ENCODE peak calls at places on chromosomes 7 and 10, in nine cellular contexts. R is GM06990, Q is spleen, A is mesendoderm, C is fibroblast of lung, O is HCT116, T is kidney epithelial cell, F is upper lobe of right lung, V is lung. I is an unnamed sample.

GRCh38 chr7:151679868-151680534 is 160.3 kb upstream of the RHEB start:
- DNase-seq in R (no peak), Q (no peak), F (no peak), O (no peak), C (no peak), V (no peak), A (no peak), T (no peak), I (no peak)

GRCh38 chr7:129431911-129432643 is 2.2 kb upstream of the STRIP2 start:
- DNase-seq in T (no peak), R (no peak), Q (no peak), A (peak; percentile 14), C (no peak), V (no peak), F (no peak), O (no peak), I (no peak)

GRCh38 chr10:14244801-14245211 is 85.9 kb downstream of the FRMD4A start:
- DNase-seq in C (peak; percentile 39), T (no peak), A (peak; percentile 40), Q (no peak), V (no peak), O (peak; percentile 35), F (no peak), R (no peak), I (no peak)

GRCh38 chr10:125113661-125114388 is 46.5 kb downstream of the CTBP2 start:
- DNase-seq in F (peak; percentile 30), Q (no peak), R (no peak), A (no peak), T (no peak), V (no peak), O (no peak), C (no peak), I (no peak)

GRCh38 chr7:95867309-95867708 is 95.0 kb downstream of the DYNC1I1 start:
- DNase-seq in C (no peak), Q (no peak), O (no peak), V (no peak), F (no peak), R (peak; percentile 62), T (no peak), A (peak; percentile 56), I (peak; percentile 10)

GRCh38 chr10:27440021-27440420 is 64.1 kb upstream of the RAB18 start:
- DNase-seq in V (no peak), A (no peak), O (no peak), F (no peak), R (no peak), T (no peak), C (no peak), Q (no peak), I (no peak)

GRCh38 chr7:125061-125471 is 67.3 kb upstream of the FAM20C start:
- DNase-seq in F (no peak), Q (no peak), T (no peak), C (no peak), A (no peak), V (no peak), O (no peak), R (no peak), I (no peak)

GRCh38 chr7:101554584-101555268 is 74.4 kb downstream of the MYL10 start:
- DNase-seq in T (no peak), R (no peak), A (no peak), V (no peak), F (no peak), C (no peak), Q (no peak), O (no peak), I (no peak)

GRCh38 chr7:30730996-30731395 is 20.9 kb upstream of the INMT start:
- DNase-seq in A (no peak), R (no peak), Q (no peak), F (peak; percentile 32), C (no peak), T (no peak), V (no peak), O (no peak), I (no peak)

GRCh38 chr7:30731619-30732018 is 20.3 kb upstream of the INMT start:
- DNase-seq in Q (no peak), F (peak; percentile 39), V (no peak), T (no peak), R (no peak), C (no peak), O (no peak), A (no peak), I (no peak)

GRCh38 chr7:30733691-30734090 is 18.2 kb upstream of the INMT start:
- DNase-seq in A (no peak), O (no peak), F (peak; percentile 40), Q (peak; percentile 61), V (no peak), T (no peak), R (no peak), C (no peak), I (no peak)

GRCh38 chr7:30733216-30733615 is 18.7 kb upstream of the INMT start:
- DNase-seq in C (no peak), R (no peak), V (no peak), O (no peak), Q (no peak), F (peak; percentile 36), A (no peak), T (no peak), I (no peak)

DNA sequence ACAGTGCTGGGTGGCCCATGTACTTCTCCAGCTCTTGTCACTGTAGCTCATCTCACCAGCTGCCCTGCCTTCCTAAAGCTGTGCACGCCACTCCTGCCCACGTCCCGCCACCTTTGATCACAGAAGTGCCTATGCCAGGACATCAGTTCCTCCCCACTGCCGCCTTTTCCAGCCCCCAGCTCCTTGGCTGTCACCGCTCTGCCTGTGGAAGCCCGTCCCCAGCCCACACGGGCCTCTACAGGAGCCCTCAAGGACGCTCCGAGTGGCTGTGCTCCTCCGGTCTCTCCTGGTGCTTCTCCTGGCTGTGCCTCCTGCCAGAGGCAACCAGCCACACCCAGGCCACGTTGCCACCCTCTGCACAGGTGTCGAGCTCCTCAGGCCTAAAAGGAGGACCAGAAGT is 19.3 kb upstream of the INMT start:
- DNase-seq in Q (no peak), C (no peak), T (no peak), R (no peak), O (no peak), F (peak; percentile 56), V (no peak), A (no peak), I (no peak)
- H3K27me3 ChIP-seq in Q (no peaks in the 10 kb centered on the region), C (peaks cover 12% of the 10 kb centered on the region), T (peaks cover 28% of the 10 kb centered on the region), R (no peaks in the 10 kb centered on the region), O (peaks cover 3% of the 10 kb centered on the region), F (no peaks in the 10 kb centered on the region), V (no peaks in the 10 kb centered on the region), A (no peaks in the 10 kb centered on the region), I (no peaks in the 10 kb centered on the region)

DNA sequence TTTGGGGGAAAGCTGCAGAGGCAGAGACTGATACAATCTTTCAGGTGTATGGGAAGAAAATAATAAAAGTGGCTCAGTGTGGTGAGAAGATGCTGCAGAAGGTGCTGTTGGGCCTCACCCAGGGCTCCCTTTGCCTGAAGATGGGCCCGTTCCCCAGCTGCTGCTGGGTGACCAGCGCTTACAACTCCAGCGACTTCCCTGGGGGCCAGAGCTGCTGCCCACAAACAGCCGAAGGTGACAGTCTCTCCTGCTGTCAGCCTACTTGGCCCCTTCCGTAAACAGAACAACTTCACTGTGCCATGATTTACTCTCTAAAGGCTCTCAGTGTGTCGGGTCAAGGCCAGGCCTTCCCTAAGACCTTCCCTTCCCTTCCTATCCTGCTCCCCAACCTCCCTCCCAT is 93.6 kb upstream of the PCBD1 start:
- DNase-seq in A (no peak), R (no peak), Q (peak; percentile 42), V (no peak), T (no peak), O (no peak), F (no peak), C (no peak), I (no peak)
- H3K27me3 ChIP-seq in A (no peaks in the 10 kb centered on the region), R (no peaks in the 10 kb centered on the region), Q (no peaks in the 10 kb centered on the region), V (no peaks in the 10 kb centered on the region), T (peaks cover 3% of the 10 kb centered on the region), O (no peaks in the 10 kb centered on the region), F (no peaks in the 10 kb centered on the region), C (no peaks in the 10 kb centered on the region), I (no peaks in the 10 kb centered on the region)

GRCh38 chr10:23196915-23197314 is 4.8 kb downstream of the PTF1A start:
- DNase-seq in V (no peak), T (no peak), Q (no peak), F (no peak), O (no peak), A (no peak), R (no peak), C (no peak), I (no peak)

GRCh38 chr10:23195846-23196200 is 3.7 kb downstream of the PTF1A start:
- DNase-seq in F (no peak), O (no peak), C (no peak), V (no peak), R (no peak), A (no peak), T (no peak), Q (no peak), I (peak; percentile 52)

GRCh38 chr10:23198610-23198939 is 6.5 kb downstream of the PTF1A start:
- DNase-seq in O (no peak), C (no peak), V (no peak), T (no peak), F (no peak), Q (no peak), A (no peak), R (no peak), I (peak; percentile 71)

GRCh38 chr10:23196201-23196600 is 4.1 kb downstream of the PTF1A start:
- DNase-seq in O (no peak), Q (no peak), R (no peak), A (no peak), V (no peak), F (no peak), T (no peak), C (no peak), I (no peak)

GRCh38 chr10:23197416-23197861 is 5.3 kb downstream of the PTF1A start:
- DNase-seq in A (no peak), Q (no peak), R (no peak), C (no peak), O (no peak), V (no peak), F (no peak), T (no peak), I (peak; percentile 26)
- H3K27me3 ChIP-seq in A (peaks cover 95% of the 10 kb centered on the region), Q (peaks cover 52% of the 10 kb centered on the region), R (peaks cover 3% of the 10 kb centered on the region), C (peaks cover 32% of the 10 kb centered on the region), O (peaks cover 14% of the 10 kb centered on the region), V (peaks cover 35% of the 10 kb centered on the region), F (peaks cover 79% of the 10 kb centered on the region), T (peaks cover 82% of the 10 kb centered on the region), I (peaks cover 100% of the 10 kb centered on the region)

GRCh38 chr7:154776350-154776749 is 226.6 kb downstream of the PAXIP1 start:
- DNase-seq in T (no peak), O (no peak), C (no peak), F (no peak), V (no peak), R (no peak), A (no peak), Q (no peak), I (no peak)

GRCh38 chr7:154777023-154777422 is 225.9 kb downstream of the PAXIP1 start:
- DNase-seq in A (peak; percentile 86), O (peak; percentile 12), V (no peak), C (no peak), T (peak; percentile 83), R (no peak), Q (no peak), F (no peak), I (peak; percentile 27)

GRCh38 chr7:154775681-154776080 is 227.2 kb downstream of the PAXIP1 start:
- DNase-seq in O (no peak), F (no peak), R (no peak), C (no peak), T (no peak), A (no peak), Q (no peak), V (no peak), I (no peak)

GRCh38 chr7:154777489-154777888 is 225.4 kb downstream of the PAXIP1 start:
- DNase-seq in A (no peak), T (no peak), O (no peak), Q (no peak), C (no peak), R (no peak), V (no peak), F (no peak), I (no peak)

GRCh38 chr7:154777908-154778307 is 225.0 kb downstream of the PAXIP1 start:
- DNase-seq in F (no peak), A (no peak), O (no peak), V (no peak), Q (no peak), R (no peak), C (no peak), T (no peak), I (no peak)
- H3K27me3 ChIP-seq in F (peaks cover 4% of the 10 kb centered on the region), A (no peaks in the 10 kb centered on the region), O (no peaks in the 10 kb centered on the region), V (no peaks in the 10 kb centered on the region), Q (no peaks in the 10 kb centered on the region), R (no peaks in the 10 kb centered on the region), C (no peaks in the 10 kb centered on the region), T (no peaks in the 10 kb centered on the region), I (no peaks in the 10 kb centered on the region)